ENCODE peak calls at places on chromosomes 2 and 18, in five cellular contexts. B, F, W, H and P are unnamed samples.
A peak's percentile ranks its signal among the peaks of the same experiment; 100 is the strongest.

GRCh38 chr2:142131016-142131714 is at the start of gene LRP1B:
- DNase-seq in F (peak; percentile 49), B (no peak), H (no peak), W (peak; percentile 82), P (no peak)

GRCh38 chr2:230902180-230902899 is 22.7 kb downstream of the GPR55 start:
- DNase-seq in H (peak; percentile 25), B (peak; percentile 72), W (peak; percentile 87), F (peak; percentile 44), P (peak; percentile 71)

GRCh38 chr2:70708376-70709199 is 59.4 kb downstream of the ADD2 start:
- DNase-seq in F (no peak), W (peak; percentile 10), B (peak; percentile 25), H (no peak), P (no peak)

GRCh38 chr2:145592362-145592761 is 1072.4 kb upstream of the ZEB2 start:
- DNase-seq in B (no peak), F (no peak), W (no peak), H (no peak), P (no peak)

GRCh38 chr18:6561029-6561861 is 146.5 kb upstream of the L3MBTL4 start:
- DNase-seq in H (peak; percentile 57), B (peak; percentile 70), F (no peak), W (peak; percentile 69), P (no peak)

GRCh38 chr2:177413703-177414102 is 21.1 kb downstream of the AGPS start:
- DNase-seq in B (no peak), F (no peak), H (no peak), W (no peak), P (no peak)

GRCh38 chr2:164700390-164700789 is 79.1 kb upstream of the GRB14 start:
- DNase-seq in F (no peak), B (no peak), W (no peak), H (no peak), P (no peak)

GRCh38 chr2:55951533-55951932 is 28.0 kb upstream of the EFEMP1 start:
- DNase-seq in H (no peak), F (no peak), W (no peak), B (no peak), P (no peak)

GRCh38 chr18:65608471-65608870 is 142.3 kb upstream of the CDH7 start:
- DNase-seq in W (no peak), F (no peak), H (no peak), B (peak; percentile 62), P (no peak)

GRCh38 chr2:109109342-109109741 is 19.7 kb upstream of the SH3RF3 start:
- DNase-seq in H (no peak), F (no peak), W (no peak), B (no peak), P (no peak)

GRCh38 chr2:27489118-27489497 is 435 bp downstream of the IFT172 start:
- DNase-seq in W (no peak), F (no peak), H (no peak), B (no peak), P (peak; percentile 20)

GRCh38 chr2:128970332-128971116 is 651.9 kb upstream of the HS6ST1 start:
- DNase-seq in W (no peak), B (no peak), F (no peak), H (no peak), P (no peak)

GRCh38 chr2:106108351-106108750 is 85.8 kb downstream of the UXS1 start:
- DNase-seq in H (no peak), W (no peak), B (peak; percentile 43), F (peak; percentile 54), P (no peak)

GRCh38 chr18:70319185-70319584 is 30.3 kb downstream of the SOCS6 start:
- DNase-seq in W (no peak), F (no peak), H (no peak), B (no peak), P (no peak)

GRCh38 chr2:46014911-46015654 is 282.1 kb upstream of the EPAS1 start:
- DNase-seq in B (no peak), H (no peak), W (peak; percentile 75), F (no peak), P (no peak)

GRCh38 chr2:43186679-43187374 is 39.6 kb downstream of the ZFP36L2 start:
- DNase-seq in F (no peak), B (no peak), H (no peak), W (peak; percentile 70), P (no peak)

GRCh38 chr2:240722376-240722775 is 30.7 kb downstream of the AQP12A start:
- DNase-seq in H (no peak), W (no peak), F (no peak), B (no peak), P (no peak)

GRCh38 chr2:56127773-56128170 is 56.0 kb upstream of the CCDC85A start:
- DNase-seq in B (no peak), H (no peak), W (no peak), F (no peak), P (no peak)

GRCh38 chr18:32019251-32019943 is 772 bp downstream of the RNF125 start:
- DNase-seq in F (peak; percentile 66), B (peak; percentile 9), W (peak; percentile 78), H (peak; percentile 36), P (peak; percentile 23)

GRCh38 chr2:27566628-27567027 is 16.2 kb upstream of the ZNF512 start:
- DNase-seq in B (peak; percentile 91), W (no peak), F (no peak), H (no peak), P (peak; percentile 57)

GRCh38 chr2:188665196-188665595 is 309.0 kb upstream of the COL3A1 start:
- DNase-seq in W (no peak), B (no peak), F (no peak), H (no peak), P (no peak)

GRCh38 chr2:211598238-211598637 is 940.4 kb downstream of the ERBB4 start:
- DNase-seq in F (no peak), B (no peak), H (no peak), W (no peak), P (no peak)

GRCh38 chr2:99641999-99642398 is 152.2 kb upstream of the REV1 start:
- DNase-seq in B (no peak), H (no peak), F (no peak), W (no peak), P (no peak)

GRCh38 chr2:23230885-23231284 is 154.1 kb upstream of the KLHL29 start:
- DNase-seq in F (no peak), W (peak; percentile 76), H (no peak), B (no peak), P (no peak)

GRCh38 chr2:196459539-196459938 is 180.0 kb upstream of the CCDC150 start:
- DNase-seq in F (no peak), H (no peak), B (peak; percentile 36), W (no peak), P (no peak)

GRCh38 chr18:58666176-58666575 is 5.1 kb upstream of the MALT1 start:
- DNase-seq in H (no peak), W (no peak), B (peak; percentile 77), F (no peak), P (no peak)

GRCh38 chr18:79519751-79520472 is 124.2 kb downstream of the NFATC1 start:
- DNase-seq in W (peak; percentile 70), H (no peak), F (no peak), B (no peak), P (no peak)

GRCh38 chr2:9163306-9164111 is 43.1 kb upstream of the ASAP2 start:
- DNase-seq in W (no peak), H (no peak), B (peak; percentile 69), F (no peak), P (peak; percentile 24)
- H3K27ac ChIP-seq in W (no peak overlapping the region), H (no peak overlapping the region), B (peak overlapping the region; percentile 77), F (no peak overlapping the region), P (peak overlapping the region; percentile 75)

GRCh38 chr2:190940451-190940850 is 59.8 kb downstream of the GLS start:
- DNase-seq in B (no peak), F (no peak), H (no peak), W (no peak), P (no peak)

GRCh38 chr2:190943706-190944105 is 63.1 kb downstream of the GLS start:
- DNase-seq in B (no peak), W (no peak), H (no peak), F (no peak), P (no peak)

GRCh38 chr2:190938761-190939335 is 58.2 kb downstream of the GLS start:
- DNase-seq in H (no peak), B (no peak), F (no peak), W (no peak), P (no peak)

GRCh38 chr2:190942697-190943096 is 62.1 kb downstream of the GLS start:
- DNase-seq in H (no peak), W (no peak), F (no peak), B (no peak), P (no peak)

DNA sequence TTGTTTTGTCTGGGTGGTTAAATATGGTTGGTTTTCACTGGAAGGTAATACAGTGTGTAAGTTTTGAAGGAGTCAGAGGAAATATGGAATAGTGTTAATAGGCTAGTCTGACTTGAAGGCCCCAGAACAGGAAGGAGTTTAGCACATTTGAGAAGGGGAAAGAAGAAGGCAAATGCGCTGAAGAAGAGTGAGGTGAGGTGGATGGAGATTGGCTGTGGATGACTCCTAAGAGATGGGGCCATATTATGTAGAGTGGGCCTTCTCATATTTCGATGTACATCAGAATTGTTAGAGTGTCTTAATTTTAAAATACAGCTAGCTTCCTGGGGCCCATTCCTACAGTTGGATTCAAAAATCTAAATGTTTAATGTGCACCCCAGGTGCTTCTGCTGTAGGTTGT is 61.0 kb downstream of the GLS start:
- DNase-seq in H (no peak), B (no peak), W (no peak), F (no peak), P (no peak)
- TF ChIP-seq CTCF in H (no peak), B (no peak), W (no peak), F (no peak), P (no peak)

GRCh38 chr2:2916621-2917020 is 461.0 kb downstream of the EIPR1 start:
- DNase-seq in B (no peak), W (no peak), H (no peak), F (no peak), P (no peak)
- H3K27ac ChIP-seq in B (no peak overlapping the region), W (no peak overlapping the region), H (no peak overlapping the region), F (no peak overlapping the region), P (no peak overlapping the region)

GRCh38 chr2:205687018-205687956 is 5.0 kb downstream of the NRP2 start:
- DNase-seq in W (peak; percentile 61), H (no peak), F (no peak), B (no peak), P (no peak)

GRCh38 chr2:205684871-205685313 is 2.6 kb downstream of the NRP2 start:
- DNase-seq in B (no peak), W (no peak), H (no peak), F (peak; percentile 58), P (no peak)

GRCh38 chr2:205685314-205686230 is 3.3 kb downstream of the NRP2 start:
- DNase-seq in B (peak; percentile 63), W (peak; percentile 89), H (no peak), F (no peak), P (peak; percentile 75)

GRCh38 chr2:205688417-205689200 is 6.3 kb downstream of the NRP2 start:
- DNase-seq in F (no peak), B (no peak), H (no peak), W (no peak), P (no peak)

DNA sequence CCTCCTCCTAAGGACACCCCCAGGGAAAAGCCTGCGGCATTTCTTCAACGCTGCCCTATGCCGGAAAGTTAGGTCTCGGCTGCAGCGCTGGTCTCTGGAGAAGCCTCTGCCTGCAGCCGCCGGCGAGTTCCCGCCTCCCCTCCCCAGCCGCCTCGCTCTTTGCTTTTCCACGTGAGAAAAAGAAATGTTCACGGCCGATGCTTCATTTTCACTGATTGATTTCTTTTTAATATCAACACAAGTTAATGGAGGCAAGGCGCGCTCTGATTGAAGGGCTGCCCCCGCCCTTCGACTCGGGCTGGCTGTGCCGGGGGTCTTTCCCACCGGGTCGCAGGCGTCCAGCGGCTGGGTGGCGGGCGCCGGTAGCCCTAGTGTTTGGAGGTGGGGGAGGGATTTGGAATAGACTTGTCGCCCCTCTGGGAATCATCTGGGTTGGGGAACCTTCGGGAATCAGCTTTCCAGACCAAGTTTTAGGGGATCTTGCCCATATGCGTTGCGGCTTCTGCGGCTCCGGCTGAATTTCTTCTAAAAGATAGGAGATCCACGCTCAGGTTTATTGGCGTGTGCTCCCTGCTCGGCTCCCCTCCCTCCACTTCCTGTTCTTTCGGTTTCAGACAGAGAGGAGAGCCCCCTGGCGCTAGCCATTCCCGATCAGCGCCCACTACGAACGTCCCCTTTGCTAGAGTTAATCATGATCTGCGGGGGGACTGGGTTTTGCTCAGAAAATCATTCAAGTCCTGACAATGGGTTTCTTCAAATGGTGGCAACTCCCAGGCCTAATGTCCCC is 4.1 kb downstream of the NRP2 start:
- DNase-seq in W (peak; percentile 80), B (no peak), F (no peak), H (no peak), P (no peak)
- TF ChIP-seq CTCF in W (peak; percentile 61), B (no peak), F (no peak), H (no peak), P (no peak)